ENCODE peak calls at places on chromosomes 16 and 17, in five cellular contexts. J is K562, E is A549, U is GM23338, Q is HepG2. A is an unnamed sample.

GRCh38 chr17:33292184-33292980 is 713 bp downstream of the ASIC2 start:
- DNase-seq in J (peak; percentile 11), E (peak; percentile 53), U (peak; percentile 58), Q (no peak), A (no peak)

GRCh38 chr16:12426122-12426521 is 377.6 kb downstream of the CPPED1 start:
- DNase-seq in J (peak; percentile 65), E (no peak), U (no peak), Q (no peak), A (no peak)

GRCh38 chr17:71251276-71251675 is 869.5 kb upstream of the SOX9 start:
- DNase-seq in J (no peak), E (no peak), U (no peak), Q (no peak), A (no peak)

GRCh38 chr16:56639045-56639444 is 579 bp downstream of the MT1A start:
- DNase-seq in J (no peak), E (no peak), U (no peak), Q (no peak), A (no peak)

GRCh38 chr17:57604771-57605733 is 140.0 kb downstream of the CCDC182 start:
- DNase-seq in J (no peak), E (no peak), U (peak; percentile 27), Q (no peak), A (peak; percentile 62)

GRCh38 chr17:39756376-39757079 is 18.8 kb downstream of the GRB7 start:
- DNase-seq in J (no peak), E (no peak), U (no peak), Q (no peak), A (no peak)

GRCh38 chr16:70588565-70588964 is 57.8 kb upstream of the IL34 start:
- DNase-seq in J (no peak), E (no peak), U (no peak), Q (no peak), A (no peak)

GRCh38 chr16:69474447-69474846 is 50.0 kb downstream of the CYB5B start:
- DNase-seq in J (no peak), E (no peak), U (no peak), Q (no peak), A (no peak)

GRCh38 chr16:53458623-53459022 is 24.4 kb downstream of the RBL2 start:
- DNase-seq in J (peak; percentile 24), E (no peak), U (no peak), Q (no peak), A (no peak)

GRCh38 chr17:8153550-8153956 is 1.3 kb upstream of the PER1 start:
- DNase-seq in J (peak; percentile 83), E (peak; percentile 87), U (peak; percentile 38), Q (peak; percentile 97), A (no peak)

GRCh38 chr17:3025421-3026124 is 37.8 kb downstream of the OR1D5 start:
- DNase-seq in J (no peak), E (no peak), U (no peak), Q (no peak), A (no peak)

GRCh38 chr17:58528443-58528842 is 14.0 kb upstream of the MTMR4 start:
- DNase-seq in J (no peak), E (no peak), U (no peak), Q (no peak), A (no peak)

GRCh38 chr16:57981636-57982035 is 10.7 kb upstream of the CNGB1 start:
- DNase-seq in J (no peak), E (no peak), U (no peak), Q (no peak), A (no peak)

GRCh38 chr17:82896071-82897000 is 56.5 kb upstream of the ZNF750 start:
- DNase-seq in J (no peak), E (no peak), U (no peak), Q (no peak), A (no peak)

GRCh38 chr17:29504711-29505110 is 62.1 kb downstream of the ABHD15 start:
- DNase-seq in J (no peak), E (no peak), U (no peak), Q (no peak), A (no peak)

GRCh38 chr17:17118399-17118798 is 76.1 kb downstream of the MPRIP start:
- DNase-seq in J (no peak), E (no peak), U (no peak), Q (peak; percentile 45), A (no peak)

GRCh38 chr17:17120294-17120693 is 78.0 kb downstream of the MPRIP start:
- DNase-seq in J (peak; percentile 11), E (no peak), U (no peak), Q (no peak), A (no peak)

GRCh38 chr17:17119106-17119505 is 76.8 kb downstream of the MPRIP start:
- DNase-seq in J (no peak), E (no peak), U (no peak), Q (no peak), A (no peak)

GRCh38 chr17:17120716-17121115 is 78.5 kb downstream of the MPRIP start:
- DNase-seq in J (no peak), E (no peak), U (no peak), Q (no peak), A (no peak)

DNA sequence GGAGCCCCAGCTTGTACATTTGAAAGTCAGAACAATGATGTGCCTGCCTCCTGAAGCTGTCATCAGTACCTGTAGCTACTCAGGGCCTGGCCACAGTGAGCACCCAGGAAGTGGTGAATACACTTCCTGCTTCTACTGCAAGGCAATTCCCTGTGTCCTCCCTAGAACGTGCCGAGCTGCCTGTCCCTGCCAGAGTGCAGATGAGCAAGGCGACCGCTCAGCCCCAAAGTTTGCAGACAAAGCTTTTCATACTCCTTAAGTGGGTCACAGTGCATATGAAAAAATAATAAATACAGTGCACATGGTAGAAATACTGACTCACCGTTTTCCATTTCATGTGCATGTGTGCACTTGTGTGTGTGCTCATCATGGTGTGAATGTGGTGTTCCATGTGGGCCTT is 77.3 kb downstream of the MPRIP start:
- DNase-seq in J (no peak), E (no peak), U (no peak), Q (no peak), A (peak; percentile 11)
- TF ChIP-seq JUNB in J (no peak), E (no peak), U (no peak), Q (no peak), A (no peak)

GRCh38 chr16:30764816-30765465 is 2.8 kb downstream of the RNF40 start:
- DNase-seq in J (no peak), E (no peak), U (no peak), Q (no peak), A (no peak)

GRCh38 chr16:30768583-30769181 is 6.6 kb downstream of the RNF40 start:
- DNase-seq in J (no peak), E (no peak), U (no peak), Q (no peak), A (no peak)

GRCh38 chr16:30766206-30766921 is 4.2 kb downstream of the RNF40 start:
- DNase-seq in J (peak; percentile 27), E (no peak), U (no peak), Q (no peak), A (no peak)

GRCh38 chr16:30767767-30768465 is 5.8 kb downstream of the RNF40 start:
- DNase-seq in J (no peak), E (no peak), U (no peak), Q (no peak), A (no peak)

DNA sequence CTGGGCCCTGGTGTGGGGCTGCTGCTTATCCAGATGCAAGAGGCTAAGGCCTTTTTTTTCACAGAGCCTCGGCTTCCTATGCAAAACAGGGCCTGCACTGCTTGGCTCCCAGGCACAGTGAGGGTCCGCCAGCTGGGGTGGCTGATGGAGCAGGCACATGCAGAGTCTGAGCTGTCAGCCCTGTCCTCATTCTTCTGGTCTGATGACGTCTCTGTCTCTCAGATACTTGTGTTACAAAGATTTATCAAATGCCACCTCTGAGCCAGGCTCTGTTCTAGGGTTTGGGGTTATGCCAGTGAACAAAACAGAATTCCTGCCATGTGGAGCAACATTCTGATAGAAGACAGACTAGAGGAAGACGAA is 4.8 kb downstream of the RNF40 start:
- DNase-seq in J (no peak), E (no peak), U (no peak), Q (no peak), A (no peak)
- TF ChIP-seq JUNB in J (no peak), E (no peak), U (no peak), Q (no peak), A (no peak)

GRCh38 chr16:88073201-88073721 is 122.0 kb downstream of the BANP start:
- DNase-seq in J (no peak), E (no peak), U (no peak), Q (no peak), A (no peak)
- TF ChIP-seq JUNB in J (no peak), E (no peak), U (no peak), Q (no peak), A (no peak)

GRCh38 chr17:66543526-66543925 is 241.1 kb downstream of the PRKCA start:
- DNase-seq in J (no peak), E (no peak), U (no peak), Q (no peak), A (no peak)

GRCh38 chr17:66548659-66549311 is 246.4 kb downstream of the PRKCA start:
- DNase-seq in J (no peak), E (no peak), U (no peak), Q (no peak), A (no peak)

GRCh38 chr17:66548158-66548557 is 245.7 kb downstream of the PRKCA start:
- DNase-seq in J (no peak), E (no peak), U (no peak), Q (peak; percentile 23), A (no peak)

GRCh38 chr17:66547170-66547865 is 244.9 kb downstream of the PRKCA start:
- DNase-seq in J (no peak), E (no peak), U (no peak), Q (peak; percentile 58), A (no peak)

DNA sequence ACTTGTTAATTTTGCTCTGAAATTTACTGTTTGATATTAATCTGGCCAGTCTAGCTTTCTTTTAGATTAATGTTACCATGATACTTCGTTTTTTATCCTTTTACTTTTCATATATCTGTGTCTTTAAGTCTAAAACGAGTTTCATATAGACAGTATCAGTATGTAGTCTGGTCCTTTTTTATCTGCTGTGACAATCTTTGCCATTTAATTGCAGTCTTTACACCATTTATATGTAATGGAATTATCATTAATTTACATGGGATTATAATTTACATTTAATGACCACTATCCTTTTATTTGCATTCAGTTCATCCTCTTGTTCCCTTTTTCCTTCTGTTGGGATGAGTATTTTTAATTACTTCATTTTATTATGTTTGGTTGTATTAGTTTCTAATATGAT is 243.5 kb downstream of the PRKCA start:
- DNase-seq in J (no peak), E (no peak), U (no peak), Q (no peak), A (no peak)
- TF ChIP-seq JUNB in J (no peak), E (no peak), U (no peak), Q (no peak), A (no peak)

GRCh38 chr17:559699-560378 is 154.8 kb downstream of the VPS53 start:
- DNase-seq in J (no peak), E (no peak), U (no peak), Q (no peak), A (no peak)
- TF ChIP-seq JUNB in J (no peak), E (peak; percentile 21), U (no peak), Q (no peak), A (no peak)

DNA sequence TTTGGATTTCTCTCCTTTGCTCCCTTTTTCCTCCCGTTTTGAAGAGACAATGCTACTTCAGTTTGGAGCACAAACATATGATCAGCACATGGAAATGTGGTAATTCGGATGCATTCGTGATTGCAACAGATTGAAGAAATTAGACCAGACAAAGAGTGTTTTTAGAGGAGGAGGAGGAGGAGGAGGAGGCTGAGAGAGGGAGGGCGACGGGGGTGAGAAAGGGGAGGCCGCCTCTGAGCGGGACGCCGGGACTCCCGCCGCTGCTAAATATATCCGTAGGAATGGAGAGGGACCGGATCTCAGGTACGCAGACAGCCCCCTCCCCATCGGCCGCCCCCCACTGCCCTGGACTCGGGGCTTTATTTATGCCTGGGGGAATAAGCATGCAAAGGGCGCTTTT is 179.3 kb downstream of the SEC14L1 start:
- DNase-seq in J (peak; percentile 41), E (no peak), U (no peak), Q (no peak), A (no peak)
- TF ChIP-seq JUNB in J (no peak), E (no peak), U (no peak), Q (no peak), A (no peak)

GRCh38 chr16:86854058-86854621 is 275.8 kb downstream of the FOXL1 start:
- DNase-seq in J (no peak), E (no peak), U (no peak), Q (no peak), A (no peak)
- TF ChIP-seq JUNB in J (no peak), E (no peak), U (no peak), Q (no peak), A (no peak)